ENCODE peak calls at places on chromosomes 2 and 18, in eight cellular contexts. One of them, this sample, is unnamed.

GRCh38 chr18:9513971-9514512 is 38.7 kb downstream of the RALBP1 start:
- DNase-seq in cardiac fibroblast: peak
- DNase-seq in fibroblast of lung: peak
- DNase-seq in tibial nerve: no peak
- DNase-seq in upper lobe of right lung: no peak
- DNase-seq in K562: no peak
- DNase-seq in GM12865: no peak
- DNase-seq in cardiac muscle cell: no peak
- DNase-seq in this sample: peak

GRCh38 chr2:105337122-105338019 is at the start of gene C2orf49:
- DNase-seq in upper lobe of right lung: peak
- DNase-seq in GM12865: peak
- DNase-seq in tibial nerve: peak
- DNase-seq in K562: peak
- DNase-seq in fibroblast of lung: peak
- DNase-seq in cardiac muscle cell: peak
- DNase-seq in cardiac fibroblast: peak
- DNase-seq in this sample: peak

GRCh38 chr2:64543006-64543697 is 19.0 kb downstream of the AFTPH start:
- DNase-seq in fibroblast of lung: no peak
- DNase-seq in upper lobe of right lung: no peak
- DNase-seq in K562: no peak
- DNase-seq in GM12865: no peak
- DNase-seq in cardiac muscle cell: no peak
- DNase-seq in tibial nerve: no peak
- DNase-seq in cardiac fibroblast: no peak
- DNase-seq in this sample: peak

GRCh38 chr2:121689356-121689755 is 40.1 kb upstream of the CLASP1 start:
- DNase-seq in GM12865: no peak
- DNase-seq in cardiac fibroblast: peak
- DNase-seq in K562: peak
- DNase-seq in cardiac muscle cell: peak
- DNase-seq in fibroblast of lung: peak
- DNase-seq in tibial nerve: no peak
- DNase-seq in upper lobe of right lung: no peak
- DNase-seq in this sample: peak

GRCh38 chr2:68333931-68334330 is 14.2 kb upstream of the CNRIP1 start:
- DNase-seq in K562: no peak
- DNase-seq in GM12865: no peak
- DNase-seq in cardiac fibroblast: no peak
- DNase-seq in fibroblast of lung: no peak
- DNase-seq in upper lobe of right lung: no peak
- DNase-seq in cardiac muscle cell: no peak
- DNase-seq in tibial nerve: no peak
- DNase-seq in this sample: no peak

GRCh38 chr18:44816449-44816848 is 135.8 kb downstream of the SETBP1 start:
- DNase-seq in upper lobe of right lung: no peak
- DNase-seq in cardiac muscle cell: no peak
- DNase-seq in GM12865: no peak
- DNase-seq in cardiac fibroblast: no peak
- DNase-seq in fibroblast of lung: no peak
- DNase-seq in tibial nerve: no peak
- DNase-seq in K562: no peak
- DNase-seq in this sample: no peak

GRCh38 chr2:165067958-165068612 is 112.8 kb upstream of the SLC38A11 start:
- DNase-seq in tibial nerve: no peak
- DNase-seq in GM12865: no peak
- DNase-seq in cardiac muscle cell: peak
- DNase-seq in K562: no peak
- DNase-seq in cardiac fibroblast: peak
- DNase-seq in fibroblast of lung: peak
- DNase-seq in upper lobe of right lung: no peak
- DNase-seq in this sample: peak

GRCh38 chr2:176514805-176515500 is 245.7 kb downstream of the MTX2 start:
- DNase-seq in cardiac fibroblast: no peak
- DNase-seq in K562: no peak
- DNase-seq in tibial nerve: no peak
- DNase-seq in GM12865: no peak
- DNase-seq in fibroblast of lung: peak
- DNase-seq in cardiac muscle cell: no peak
- DNase-seq in upper lobe of right lung: no peak
- DNase-seq in this sample: peak

GRCh38 chr2:64670047-64670446 is 16.3 kb upstream of the SERTAD2 start:
- DNase-seq in GM12865: no peak
- DNase-seq in fibroblast of lung: no peak
- DNase-seq in cardiac muscle cell: no peak
- DNase-seq in tibial nerve: no peak
- DNase-seq in upper lobe of right lung: no peak
- DNase-seq in K562: no peak
- DNase-seq in cardiac fibroblast: no peak
- DNase-seq in this sample: no peak

GRCh38 chr2:120235681-120236080 is 12.5 kb upstream of the TMEM185B start:
- DNase-seq in cardiac muscle cell: no peak
- DNase-seq in cardiac fibroblast: no peak
- DNase-seq in K562: no peak
- DNase-seq in fibroblast of lung: no peak
- DNase-seq in upper lobe of right lung: no peak
- DNase-seq in tibial nerve: no peak
- DNase-seq in GM12865: no peak
- DNase-seq in this sample: no peak

GRCh38 chr18:54416459-54416858 is 58.8 kb downstream of the C18orf54 start:
- DNase-seq in fibroblast of lung: peak
- DNase-seq in cardiac muscle cell: no peak
- DNase-seq in K562: no peak
- DNase-seq in tibial nerve: no peak
- DNase-seq in cardiac fibroblast: peak
- DNase-seq in GM12865: no peak
- DNase-seq in upper lobe of right lung: no peak
- DNase-seq in this sample: peak

GRCh38 chr2:172102858-172103359 is at the start of gene DLX2:
- DNase-seq in fibroblast of lung: peak
- DNase-seq in GM12865: peak
- DNase-seq in cardiac muscle cell: peak
- DNase-seq in cardiac fibroblast: peak
- DNase-seq in K562: peak
- DNase-seq in upper lobe of right lung: peak
- DNase-seq in tibial nerve: peak
- DNase-seq in this sample: peak

GRCh38 chr18:31498450-31499156 is 626 bp downstream of the DSG2 start:
- DNase-seq in tibial nerve: no peak
- DNase-seq in upper lobe of right lung: no peak
- DNase-seq in K562: peak
- DNase-seq in fibroblast of lung: no peak
- DNase-seq in cardiac fibroblast: peak
- DNase-seq in cardiac muscle cell: no peak
- DNase-seq in GM12865: peak
- DNase-seq in this sample: no peak

GRCh38 chr2:196268538-196269338 is 97.4 kb upstream of the STK17B start:
- DNase-seq in cardiac fibroblast: no peak
- DNase-seq in upper lobe of right lung: no peak
- DNase-seq in GM12865: no peak
- DNase-seq in tibial nerve: peak
- DNase-seq in cardiac muscle cell: no peak
- DNase-seq in K562: no peak
- DNase-seq in fibroblast of lung: no peak
- DNase-seq in this sample: no peak

GRCh38 chr2:226673314-226673723 is 126.3 kb downstream of the IRS1 start:
- DNase-seq in GM12865: no peak
- DNase-seq in tibial nerve: no peak
- DNase-seq in fibroblast of lung: peak
- DNase-seq in cardiac fibroblast: peak
- DNase-seq in cardiac muscle cell: peak
- DNase-seq in K562: no peak
- DNase-seq in upper lobe of right lung: no peak
- DNase-seq in this sample: peak

GRCh38 chr2:151946856-151947523 is 118.8 kb upstream of the ARL5A start:
- DNase-seq in GM12865: peak
- DNase-seq in upper lobe of right lung: no peak
- DNase-seq in cardiac muscle cell: peak
- DNase-seq in cardiac fibroblast: peak
- DNase-seq in fibroblast of lung: peak
- DNase-seq in K562: peak
- DNase-seq in tibial nerve: peak
- DNase-seq in this sample: no peak

GRCh38 chr2:113077921-113078320 is 10.2 kb downstream of the IL1F10 start:
- DNase-seq in upper lobe of right lung: no peak
- DNase-seq in fibroblast of lung: peak
- DNase-seq in GM12865: no peak
- DNase-seq in cardiac fibroblast: no peak
- DNase-seq in tibial nerve: no peak
- DNase-seq in K562: no peak
- DNase-seq in cardiac muscle cell: no peak
- DNase-seq in this sample: no peak

GRCh38 chr2:85549826-85550225 is 10.9 kb downstream of the MAT2A start:
- DNase-seq in upper lobe of right lung: no peak
- DNase-seq in fibroblast of lung: peak
- DNase-seq in cardiac fibroblast: peak
- DNase-seq in cardiac muscle cell: no peak
- DNase-seq in K562: no peak
- DNase-seq in tibial nerve: no peak
- DNase-seq in GM12865: no peak
- DNase-seq in this sample: peak

GRCh38 chr18:31454066-31454708 is 6.6 kb downstream of the DSG3 start:
- DNase-seq in GM12865: no peak
- DNase-seq in cardiac muscle cell: no peak
- DNase-seq in upper lobe of right lung: no peak
- DNase-seq in K562: no peak
- DNase-seq in cardiac fibroblast: peak
- DNase-seq in tibial nerve: no peak
- DNase-seq in fibroblast of lung: peak
- DNase-seq in this sample: peak

DNA sequence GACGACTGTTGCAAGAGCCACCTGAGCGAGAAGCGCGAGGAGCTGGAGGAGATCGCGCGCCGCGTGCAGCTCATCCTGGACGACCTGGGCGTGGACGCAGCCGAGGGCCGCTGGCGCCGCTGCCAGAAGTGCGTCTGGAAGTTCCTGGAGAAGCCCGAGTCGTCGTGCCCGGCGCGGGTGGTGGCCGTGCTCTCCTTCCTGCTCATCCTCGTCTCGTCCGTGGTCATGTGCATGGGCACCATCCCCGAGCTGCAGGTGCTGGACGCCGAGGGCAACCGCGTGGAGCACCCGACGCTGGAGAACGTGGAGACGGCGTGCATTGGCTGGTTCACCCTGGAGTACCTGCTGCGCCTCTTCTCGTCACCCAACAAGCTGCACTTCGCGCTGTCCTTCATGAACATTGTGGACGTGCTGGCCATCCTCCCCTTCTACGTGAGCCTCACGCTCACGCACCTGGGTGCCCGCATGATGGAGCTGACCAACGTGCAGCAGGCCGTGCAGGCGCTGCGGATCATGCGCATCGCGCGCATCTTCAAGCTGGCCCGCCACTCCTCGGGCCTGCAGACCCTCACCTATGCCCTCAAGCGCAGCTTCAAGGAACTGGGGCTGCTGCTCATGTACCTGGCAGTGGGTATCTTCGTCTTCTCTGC is 1.2 kb downstream of the KCNF1 start:
- DNase-seq in cardiac fibroblast: no peak
- DNase-seq in K562: no peak
- DNase-seq in GM12865: no peak
- DNase-seq in tibial nerve: no peak
- DNase-seq in upper lobe of right lung: peak
- DNase-seq in fibroblast of lung: no peak
- DNase-seq in cardiac muscle cell: no peak
- DNase-seq in this sample: no peak
- H3K4me3 ChIP-seq in cardiac fibroblast: no peak
- H3K4me3 ChIP-seq in K562: no peak
- H3K4me3 ChIP-seq in GM12865: no peak
- H3K4me3 ChIP-seq in tibial nerve: no peak
- H3K4me3 ChIP-seq in upper lobe of right lung: no peak
- H3K4me3 ChIP-seq in fibroblast of lung: no peak
- H3K4me3 ChIP-seq in cardiac muscle cell: no peak
- H3K4me3 ChIP-seq in this sample: no peak

GRCh38 chr2:54115284-54116137 is at the start of gene ACYP2:
- DNase-seq in GM12865: peak
- DNase-seq in cardiac muscle cell: peak
- DNase-seq in upper lobe of right lung: peak
- DNase-seq in tibial nerve: peak
- DNase-seq in K562: peak
- DNase-seq in cardiac fibroblast: peak
- DNase-seq in fibroblast of lung: peak
- DNase-seq in this sample: peak
- TF ChIP-seq CTCF in GM12865: no peak
- TF ChIP-seq CTCF in cardiac muscle cell: peak
- TF ChIP-seq CTCF in upper lobe of right lung: peak
- TF ChIP-seq CTCF in tibial nerve: no peak
- TF ChIP-seq CTCF in K562: no peak
- TF ChIP-seq CTCF in cardiac fibroblast: peak
- TF ChIP-seq CTCF in fibroblast of lung: peak
- TF ChIP-seq CTCF in this sample: peak

GRCh38 chr18:79788096-79789085 is 9.3 kb upstream of the KCNG2 start:
- DNase-seq in fibroblast of lung: peak
- DNase-seq in cardiac muscle cell: no peak
- DNase-seq in upper lobe of right lung: peak
- DNase-seq in K562: no peak
- DNase-seq in GM12865: no peak
- DNase-seq in tibial nerve: no peak
- DNase-seq in cardiac fibroblast: peak
- DNase-seq in this sample: no peak
- H3K4me3 ChIP-seq in fibroblast of lung: no peak
- H3K4me3 ChIP-seq in cardiac muscle cell: peak
- H3K4me3 ChIP-seq in upper lobe of right lung: no peak
- H3K4me3 ChIP-seq in K562: no peak
- H3K4me3 ChIP-seq in GM12865: no peak
- H3K4me3 ChIP-seq in tibial nerve: no peak
- H3K4me3 ChIP-seq in cardiac fibroblast: no peak
- H3K4me3 ChIP-seq in this sample: peak

GRCh38 chr2:225411452-225411851 is 11.9 kb downstream of the NYAP2 start:
- DNase-seq in fibroblast of lung: no peak
- DNase-seq in upper lobe of right lung: no peak
- DNase-seq in cardiac fibroblast: no peak
- DNase-seq in cardiac muscle cell: no peak
- DNase-seq in GM12865: no peak
- DNase-seq in tibial nerve: no peak
- DNase-seq in K562: no peak
- DNase-seq in this sample: no peak
- TF ChIP-seq CTCF in fibroblast of lung: no peak
- TF ChIP-seq CTCF in upper lobe of right lung: no peak
- TF ChIP-seq CTCF in cardiac fibroblast: no peak
- TF ChIP-seq CTCF in cardiac muscle cell: no peak
- TF ChIP-seq CTCF in GM12865: no peak
- TF ChIP-seq CTCF in tibial nerve: no peak
- TF ChIP-seq CTCF in K562: no peak
- TF ChIP-seq CTCF in this sample: no peak

GRCh38 chr2:127226520-127227263 is 6.6 kb upstream of the CYP27C1 start:
- DNase-seq in tibial nerve: no peak
- DNase-seq in GM12865: peak
- DNase-seq in fibroblast of lung: peak
- DNase-seq in upper lobe of right lung: peak
- DNase-seq in cardiac muscle cell: no peak
- DNase-seq in cardiac fibroblast: peak
- DNase-seq in K562: no peak
- DNase-seq in this sample: peak
- H3K4me3 ChIP-seq in tibial nerve: no peak
- H3K4me3 ChIP-seq in GM12865: no peak
- H3K4me3 ChIP-seq in fibroblast of lung: no peak
- H3K4me3 ChIP-seq in upper lobe of right lung: no peak
- H3K4me3 ChIP-seq in cardiac muscle cell: no peak
- H3K4me3 ChIP-seq in cardiac fibroblast: no peak
- H3K4me3 ChIP-seq in K562: no peak
- H3K4me3 ChIP-seq in this sample: peak

This sample was measured in AG10803.